ENCODE peak calls at places on chromosomes 6 and 20, in ten cellular contexts. L, X, T, Q, I, P, Z, C, R and M are unnamed samples.

GRCh38 chr6:125789576-125790402 is 971 bp upstream of the NCOA7 start:
- DNase-seq in L (peak), X (peak), T (peak), Q (peak), I (peak), P (no peak), Z (peak), C (peak), R (peak), M (no peak)

GRCh38 chr20:50320005-50320909 is 129.6 kb downstream of the CEBPB start:
- DNase-seq in L (no peak), X (no peak), T (no peak), Q (no peak), I (peak), P (no peak), Z (no peak), C (no peak), R (no peak), M (no peak)

GRCh38 chr6:15464211-15464725 is 198.6 kb downstream of the DTNBP1 start:
- DNase-seq in L (no peak), X (peak), T (peak), Q (peak), I (no peak), P (no peak), Z (peak), C (peak), R (no peak), M (peak)

GRCh38 chr6:141977782-141978181 is 154.9 kb upstream of the GJE1 start:
- DNase-seq in L (no peak), X (no peak), T (no peak), Q (no peak), I (no peak), P (no peak), Z (no peak), C (no peak), R (no peak), M (no peak)

GRCh38 chr6:118704911-118705310 is 53.5 kb upstream of the CEP85L start:
- DNase-seq in L (no peak), X (no peak), T (no peak), Q (no peak), I (no peak), P (no peak), Z (no peak), C (no peak), R (no peak), M (no peak)

GRCh38 chr6:73134588-73134987 is 90.7 kb downstream of the KHDC1L start:
- DNase-seq in L (no peak), X (peak), T (no peak), Q (peak), I (no peak), P (no peak), Z (peak), C (peak), R (no peak), M (peak)

GRCh38 chr6:28215425-28215824 is 9.7 kb upstream of the ZSCAN9 start:
- DNase-seq in L (no peak), X (peak), T (no peak), Q (peak), I (no peak), P (no peak), Z (no peak), C (no peak), R (no peak), M (no peak)

GRCh38 chr6:125836466-125836865 is 45.7 kb downstream of the NCOA7 start:
- DNase-seq in L (no peak), X (no peak), T (no peak), Q (no peak), I (no peak), P (no peak), Z (no peak), C (no peak), R (no peak), M (no peak)

GRCh38 chr6:10384333-10384718 is 30.5 kb downstream of the TFAP2A start:
- DNase-seq in L (no peak), X (no peak), T (no peak), Q (no peak), I (no peak), P (no peak), Z (no peak), C (no peak), R (no peak), M (no peak)

GRCh38 chr6:80366721-80367120 is 260.2 kb downstream of the BCKDHB start:
- DNase-seq in L (no peak), X (peak), T (no peak), Q (no peak), I (peak), P (peak), Z (no peak), C (no peak), R (peak), M (no peak)